ENCODE peak calls at places on chromosomes 1 and 21, in six cellular contexts. R is testis, J is GM23248, H is cardiac muscle cell, A is tibial nerve, Q is PC-9. O is an unnamed sample. For H3K27me3 and H3K9me3, the result is how much of the 10 kb centered on the place peaks cover.

GRCh38 chr1:245541389-245541788 is 386.6 kb downstream of the KIF26B start:
- DNase-seq in R (no peak), J (peak), H (no peak), A (no peak), Q (peak), O (no peak)

GRCh38 chr21:29164330-29164942 is 34.0 kb downstream of the MAP3K7CL start:
- DNase-seq in R (no peak), J (peak), H (peak), A (no peak), Q (peak), O (no peak)

GRCh38 chr1:243316366-243316989 is 60.6 kb downstream of the SDCCAG8 start:
- DNase-seq in R (peak), J (no peak), H (no peak), A (no peak), Q (no peak), O (no peak)

GRCh38 chr1:24119859-24120756 is 8.2 kb upstream of the MYOM3 start:
- DNase-seq in R (peak), J (peak), H (peak), A (no peak), Q (no peak), O (no peak)

GRCh38 chr1:2298685-2299673 is 70.9 kb downstream of the SKI start:
- DNase-seq in R (no peak), J (no peak), H (no peak), A (no peak), Q (no peak), O (no peak)

GRCh38 chr1:121546830-121547680 is 362.3 kb downstream of the SRGAP2C start:
- DNase-seq in R (no peak), J (peak), H (no peak), A (no peak), Q (peak), O (peak)

GRCh38 chr1:113178522-113178921 is 105.5 kb downstream of the LRIG2 start:
- DNase-seq in R (no peak), J (no peak), H (peak), A (no peak), Q (no peak), O (no peak)

GRCh38 chr1:115170972-115171392 is 81.7 kb upstream of the TSPAN2 start:
- DNase-seq in R (no peak), J (peak), H (peak), A (no peak), Q (no peak), O (peak)

GRCh38 chr1:1397839-1398523 is 1.2 kb downstream of the CCNL2 start:
- DNase-seq in R (no peak), J (peak), H (peak), A (no peak), Q (no peak), O (no peak)

GRCh38 chr1:22117851-22118250 is 25.0 kb downstream of the WNT4 start:
- DNase-seq in R (peak), J (no peak), H (peak), A (no peak), Q (no peak), O (no peak)

GRCh38 chr1:238783633-238784032 is 602.7 kb upstream of the CHRM3 start:
- DNase-seq in R (no peak), J (no peak), H (no peak), A (no peak), Q (no peak), O (no peak)

GRCh38 chr1:34163792-34164509 is 1.1 kb downstream of the CSMD2 start:
- DNase-seq in R (peak), J (peak), H (peak), A (no peak), Q (no peak), O (no peak)

GRCh38 chr1:14844359-14844758 is 245.9 kb downstream of the KAZN start:
- DNase-seq in R (no peak), J (no peak), H (no peak), A (no peak), Q (no peak), O (no peak)

GRCh38 chr1:33905241-33905640 is 41.4 kb downstream of the HMGB4 start:
- DNase-seq in R (no peak), J (peak), H (no peak), A (no peak), Q (no peak), O (peak)

GRCh38 chr1:162633327-162633762 is 1.1 kb downstream of the DDR2 start:
- DNase-seq in R (no peak), J (peak), H (peak), A (no peak), Q (no peak), O (peak)

GRCh38 chr1:22171951-22172715 is 29.2 kb upstream of the WNT4 start:
- DNase-seq in R (no peak), J (no peak), H (no peak), A (no peak), Q (peak), O (no peak)

GRCh38 chr1:40663324-40664166 is 1.9 kb downstream of the RIMS3 start:
- DNase-seq in R (no peak), J (no peak), H (peak), A (no peak), Q (no peak), O (no peak)

GRCh38 chr1:201947697-201948008 is 1.3 kb upstream of the LMOD1 start:
- DNase-seq in R (no peak), J (peak), H (no peak), A (no peak), Q (no peak), O (no peak)

DNA sequence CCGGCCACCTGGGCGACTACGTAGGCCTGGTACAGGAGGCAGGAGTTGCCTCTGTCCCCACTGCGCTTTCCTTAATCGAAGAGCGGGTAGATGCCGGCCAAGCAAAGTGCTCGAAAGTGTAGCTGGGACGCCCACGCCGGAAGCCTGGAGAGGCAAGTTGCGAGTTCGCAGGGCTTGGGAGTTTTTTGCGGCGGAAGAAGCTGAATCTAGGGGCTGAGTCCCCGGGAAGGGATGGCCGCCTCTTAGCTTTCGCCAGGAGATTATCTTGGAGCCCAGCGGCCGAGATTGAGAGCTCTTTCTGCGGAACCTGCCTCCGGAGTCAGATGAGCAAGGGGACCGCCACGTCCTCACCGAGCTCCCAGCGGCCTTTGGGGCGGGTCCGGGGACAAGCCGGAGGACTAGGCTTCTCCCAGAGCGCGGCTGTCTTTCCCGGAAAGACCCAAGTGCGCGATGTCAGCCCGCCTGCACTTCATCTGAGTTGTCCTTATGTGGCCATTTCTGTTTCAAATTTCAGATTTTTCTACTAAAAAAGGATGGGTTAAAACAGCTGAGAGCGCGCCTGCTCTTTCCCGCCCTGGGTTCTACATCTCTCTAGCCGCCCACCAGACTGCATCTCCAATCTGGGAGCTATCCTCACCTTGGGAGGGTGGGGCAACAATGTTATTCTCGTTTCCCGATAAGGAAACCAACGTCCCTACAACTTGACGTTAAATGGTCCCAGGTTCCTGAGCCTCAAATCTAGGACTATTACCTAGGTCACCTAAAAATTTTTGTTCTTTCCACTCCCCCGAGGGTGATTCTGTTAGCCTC is 12.4 kb upstream of the TBX15 start:
- DNase-seq in R (no peak), J (peak), H (no peak), A (no peak), Q (no peak), O (no peak)
- H3K27me3 ChIP-seq in R (under half), J (under half), H (half or more), A (half or more), Q (under half), O (under half)

GRCh38 chr1:66415830-66416229 is 118.1 kb upstream of the SGIP1 start:
- DNase-seq in R (no peak), J (no peak), H (no peak), A (no peak), Q (no peak), O (no peak)
- H3K9me3 ChIP-seq in R (under half), J (under half), H (under half), A (under half), Q (under half), O (under half)

GRCh38 chr21:44394733-44395132 is 41.3 kb downstream of the TRPM2 start:
- DNase-seq in R (no peak), J (no peak), H (no peak), A (no peak), Q (no peak), O (no peak)
- H3K27me3 ChIP-seq in R (under half), J (under half), H (under half), A (under half), Q (under half), O (under half)

GRCh38 chr1:42450081-42450480 is 5.7 kb downstream of the ZMYND12 start:
- DNase-seq in R (no peak), J (no peak), H (no peak), A (no peak), Q (no peak), O (no peak)
- H3K9me3 ChIP-seq in R (under half), J (under half), H (under half), A (under half), Q (under half), O (under half)

DNA sequence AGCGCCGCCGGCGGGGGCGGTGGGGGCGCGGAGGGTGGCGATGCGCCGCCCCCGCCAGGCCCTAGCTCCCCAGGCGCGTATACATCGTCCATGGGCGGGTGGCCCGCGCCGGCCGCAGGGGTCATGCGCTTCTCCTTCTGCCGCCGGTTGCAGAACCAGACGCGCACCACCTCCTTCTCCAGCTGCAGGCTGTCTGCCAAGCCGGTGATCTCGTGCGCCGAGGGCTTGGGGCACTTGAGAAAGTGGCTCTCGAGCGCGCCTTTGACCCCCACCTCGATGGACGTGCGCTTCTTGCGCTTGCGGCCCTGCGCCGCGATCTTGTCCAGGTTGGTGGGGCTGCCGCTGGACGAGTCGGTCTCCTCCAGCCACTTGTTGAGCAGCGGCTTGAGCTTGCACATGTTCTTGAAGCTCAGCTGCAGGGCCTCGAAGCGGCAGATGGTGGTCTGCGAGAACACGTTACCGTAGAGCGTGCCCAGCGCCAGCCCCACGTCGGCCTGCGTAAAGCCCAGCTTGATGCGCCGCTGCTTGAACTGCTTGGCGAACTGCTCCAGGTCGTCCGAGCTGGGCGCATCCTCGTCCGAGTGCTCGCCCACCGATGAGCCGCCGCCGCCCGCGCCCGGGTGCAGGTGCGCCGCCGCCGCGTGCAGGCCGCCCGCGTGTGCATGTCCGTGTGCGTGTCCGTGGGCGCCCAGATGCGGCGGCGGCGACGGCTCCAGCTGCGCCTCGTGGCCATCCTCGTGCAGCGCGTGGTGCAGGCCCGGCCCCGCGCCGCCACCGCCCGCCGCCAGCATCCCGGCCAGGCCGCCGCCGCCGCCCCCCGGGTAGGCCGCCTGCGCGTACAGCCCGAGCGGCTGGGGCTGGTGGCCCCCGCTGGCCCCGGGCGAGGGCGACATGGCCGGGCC is 911 bp downstream of the POU3F1 start:
- DNase-seq in R (peak), J (peak), H (peak), A (no peak), Q (no peak), O (peak)
- H3K27me3 ChIP-seq in R (under half), J (half or more), H (half or more), A (under half), Q (under half), O (under half)

GRCh38 chr21:30349572-30349971 is 1.2 kb upstream of the KRTAP23-1 start:
- DNase-seq in R (no peak), J (no peak), H (no peak), A (no peak), Q (peak), O (peak)

GRCh38 chr21:30340714-30341573 is 3.5 kb upstream of the KRTAP27-1 start:
- DNase-seq in R (peak), J (peak), H (peak), A (no peak), Q (no peak), O (peak)

GRCh38 chr21:30348506-30348905 is at the start of gene KRTAP23-1:
- DNase-seq in R (no peak), J (no peak), H (no peak), A (no peak), Q (no peak), O (no peak)

DNA sequence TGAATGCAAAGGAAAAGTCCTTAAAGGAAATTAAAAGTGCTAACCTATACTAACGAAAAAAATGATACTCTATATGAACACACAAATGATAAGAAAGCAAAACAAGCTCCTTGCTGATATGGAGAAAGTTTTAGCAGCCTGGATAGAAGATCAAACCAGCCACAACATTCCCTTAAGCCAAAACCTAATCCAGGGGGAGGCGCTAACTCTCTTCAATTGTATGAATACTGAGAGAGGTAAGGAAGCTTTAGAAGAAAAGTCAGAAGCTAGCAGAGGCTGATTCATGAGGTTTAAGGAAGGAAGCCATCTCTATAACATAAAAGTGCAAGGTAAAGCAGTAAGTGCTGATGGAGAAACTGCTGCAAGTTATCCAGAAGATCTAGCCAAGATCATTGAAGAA is 3.4 kb downstream of the KRTAP23-1 start:
- DNase-seq in R (no peak), J (no peak), H (no peak), A (no peak), Q (no peak), O (no peak)
- H3K9me3 ChIP-seq in R (under half), J (under half), H (under half), A (under half), Q (under half), O (under half)

DNA sequence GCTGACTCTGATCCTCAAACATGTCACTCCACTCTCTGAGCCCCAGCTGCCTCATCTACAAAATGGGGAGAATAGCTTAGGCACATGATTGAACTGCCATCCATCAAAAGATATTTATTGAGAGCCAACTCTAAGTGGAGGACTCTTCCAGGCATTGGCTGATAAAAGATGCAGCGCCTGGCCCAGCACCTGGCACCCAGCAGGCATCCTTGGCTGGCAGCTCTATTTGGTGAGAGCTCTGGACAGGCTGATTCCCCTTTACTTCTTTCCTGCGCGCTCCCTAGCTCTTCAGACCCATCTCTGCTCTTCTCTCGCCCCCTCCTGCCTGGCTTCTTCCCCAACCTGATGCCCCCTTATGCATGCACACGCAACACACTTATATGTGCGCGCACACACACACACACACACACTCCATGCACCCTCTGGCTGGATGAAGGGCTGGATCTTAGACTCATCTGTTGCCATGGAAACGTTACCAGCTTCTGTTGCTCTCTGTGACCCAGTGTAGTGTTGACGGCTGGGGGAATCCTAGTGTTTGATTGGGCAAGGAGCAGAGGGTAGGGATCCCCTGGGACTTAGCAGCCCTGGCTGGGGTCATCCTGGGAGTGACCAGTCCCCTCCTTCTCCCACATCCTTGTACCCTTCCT is 49.3 kb downstream of the VWA5B1 start:
- DNase-seq in R (no peak), J (peak), H (no peak), A (no peak), Q (no peak), O (no peak)
- H3K27me3 ChIP-seq in R (under half), J (under half), H (under half), A (under half), Q (under half), O (under half)

GRCh38 chr1:164132001-164132400 is 427.0 kb upstream of the PBX1 start:
- DNase-seq in R (no peak), J (no peak), H (no peak), A (no peak), Q (no peak), O (no peak)

GRCh38 chr1:164141717-164142268 is 417.2 kb upstream of the PBX1 start:
- DNase-seq in R (no peak), J (no peak), H (no peak), A (no peak), Q (no peak), O (no peak)

DNA sequence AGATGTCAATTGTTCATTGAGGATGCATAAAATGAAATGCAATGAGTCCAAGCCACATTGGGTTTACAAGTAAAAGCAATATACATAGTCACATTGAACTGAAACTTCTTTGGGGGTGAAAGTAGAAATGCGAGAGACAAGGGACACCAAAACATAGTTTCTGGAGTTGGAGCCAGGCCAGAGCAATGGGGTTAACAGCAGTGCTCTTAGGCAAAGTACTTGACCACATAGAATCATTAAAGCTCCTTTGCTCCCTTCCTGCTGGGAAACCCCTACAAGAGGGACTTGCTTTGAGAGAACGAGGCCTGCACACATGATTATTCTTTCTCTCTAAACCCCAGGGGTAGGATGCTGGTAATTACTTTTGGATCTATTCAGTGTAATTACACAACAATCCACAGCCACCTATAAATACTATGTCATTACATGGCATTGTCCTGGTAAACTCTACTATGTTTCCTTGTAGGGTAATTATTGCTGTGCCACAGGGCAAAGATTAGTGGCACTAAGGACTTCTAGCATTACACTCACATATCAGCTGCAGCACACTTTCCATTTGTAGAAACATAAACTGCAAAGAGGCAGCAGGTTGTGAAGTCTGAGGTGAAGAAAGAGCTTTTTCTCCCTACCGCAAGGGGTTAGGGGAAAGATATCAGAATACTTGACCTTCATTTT is 421.6 kb upstream of the PBX1 start:
- DNase-seq in R (no peak), J (no peak), H (no peak), A (no peak), Q (no peak), O (no peak)
- H3K9me3 ChIP-seq in R (under half), J (under half), H (under half), A (under half), Q (under half), O (under half)

O was measured in MG63.